ENCODE peak calls at places on chromosomes 16 and 17, in four cellular contexts. W, Y, P and L are unnamed samples.

GRCh38 chr16:595094-595528 is 5.2 kb downstream of the RAB40C start:
- DNase-seq in W (no peak), Y (no peak), P (no peak), L (no peak)

GRCh38 chr17:9880582-9880999 is 24.5 kb downstream of the RCVRN start:
- DNase-seq in Y (peak), P (peak), W (no peak), L (no peak)

GRCh38 chr17:9813166-9813565 is 8.7 kb downstream of the GSG1L2 start:
- DNase-seq in Y (no peak), P (no peak), W (no peak), L (no peak)

GRCh38 chr16:59593256-59593655 is 859.1 kb upstream of the GOT2 start:
- DNase-seq in W (no peak), Y (no peak), P (no peak), L (no peak)

GRCh38 chr16:57627184-57627871 is 1.1 kb upstream of the ADGRG1 start:
- DNase-seq in P (peak), W (no peak), Y (no peak), L (no peak)

GRCh38 chr16:24505959-24506358 is 33.4 kb upstream of the RBBP6 start:
- DNase-seq in W (no peak), Y (no peak), P (no peak), L (no peak)

GRCh38 chr17:31512104-31512740 is 120.7 kb downstream of the RAB11FIP4 start:
- DNase-seq in Y (no peak), P (no peak), W (no peak), L (no peak)

GRCh38 chr16:1744338-1744840 is 27.0 kb downstream of the NME3 start:
- DNase-seq in W (no peak), Y (no peak), P (no peak), L (no peak)

GRCh38 chr16:2985457-2985856 is 5.2 kb upstream of the PKMYT1 start:
- DNase-seq in P (no peak), W (no peak), Y (no peak), L (no peak)